ENCODE peak calls at places on chromosomes 5 and 9, in nine cellular contexts. O is pancreas; I is heart right ventricle; L is GM23248; B is CD4-positive, CD25-positive, alpha-beta regulatory T cell; M is aorta; X is lung; D is psoas muscle; Z is body of pancreas. G is an unnamed sample. For H3K4me1, the result is how much of the 10 kb centered on the place peaks cover.

GRCh38 chr5:170306381-170306790 is 8.8 kb upstream of the LCP2 start:
- DNase-seq in I (peak), O (no peak), D (peak), Z (peak), B (no peak), M (peak), L (peak), X (no peak), G (no peak)

GRCh38 chr5:1167728-1168709 is 33.4 kb upstream of the SLC6A19 start:
- DNase-seq in L (peak), D (peak), X (peak), Z (peak), O (peak), B (peak), I (peak), M (peak), G (peak)

GRCh38 chr5:37668524-37669047 is 171.3 kb downstream of the GDNF start:
- DNase-seq in B (no peak), D (peak), L (peak), I (no peak), X (peak), M (peak), O (no peak), Z (peak), G (peak)

GRCh38 chr5:42597318-42597937 is 159.2 kb upstream of the CCDC152 start:
- DNase-seq in Z (no peak), L (no peak), B (no peak), X (no peak), I (no peak), O (no peak), D (no peak), M (no peak), G (no peak)

GRCh38 chr9:93320591-93321219 is 130.8 kb upstream of the FAM120A start:
- DNase-seq in O (peak), D (no peak), Z (no peak), X (no peak), L (no peak), B (no peak), M (no peak), I (no peak), G (no peak)

GRCh38 chr9:17462869-17463464 is 115.9 kb upstream of the SH3GL2 start:
- DNase-seq in B (peak), L (peak), I (no peak), X (no peak), M (no peak), D (no peak), O (no peak), Z (peak), G (peak)

GRCh38 chr9:27925815-27926214 is 352.5 kb upstream of the C9orf72 start:
- DNase-seq in B (no peak), I (no peak), L (no peak), O (no peak), Z (no peak), M (no peak), X (no peak), D (no peak), G (no peak)

GRCh38 chr5:81125959-81126358 is 107.2 kb upstream of the CKMT2 start:
- DNase-seq in D (peak), B (no peak), M (peak), L (no peak), Z (peak), X (peak), O (no peak), I (no peak), G (peak)

GRCh38 chr5:82259172-82259800 is 18.9 kb downstream of the RPS23 start:
- DNase-seq in O (no peak), I (no peak), X (no peak), L (peak), M (no peak), Z (no peak), D (no peak), B (no peak), G (no peak)

GRCh38 chr9:109815366-109815947 is 35.5 kb downstream of the PALM2AKAP2 start:
- DNase-seq in D (no peak), L (peak), M (no peak), O (no peak), B (no peak), Z (no peak), I (no peak), X (no peak), G (no peak)

GRCh38 chr9:19085295-19085694 is 17.4 kb downstream of the HAUS6 start:
- DNase-seq in Z (no peak), X (no peak), I (no peak), L (peak), B (peak), M (no peak), D (no peak), O (no peak), G (no peak)

GRCh38 chr5:6632324-6632930 is 417 bp downstream of the NSUN2 start:
- DNase-seq in O (no peak), L (peak), X (peak), M (peak), B (no peak), Z (no peak), I (no peak), D (no peak), G (no peak)

GRCh38 chr5:147822686-147823491 is 8.6 kb downstream of the SPINK1 start:
- DNase-seq in B (peak), O (no peak), X (peak), M (peak), I (no peak), L (peak), Z (peak), D (no peak), G (peak)

GRCh38 chr9:116572095-116572748 is 114.9 kb upstream of the TRIM32 start:
- DNase-seq in M (peak), O (peak), D (peak), X (peak), B (peak), L (peak), Z (peak), I (peak), G (no peak)

GRCh38 chr5:159208508-159209437 is 580 bp downstream of the RNF145 start:
- DNase-seq in O (peak), B (peak), Z (peak), D (peak), I (peak), X (no peak), L (peak), M (peak), G (peak)

GRCh38 chr9:129750010-129750409 is 2.8 kb downstream of the PTGES start:
- DNase-seq in Z (no peak), I (no peak), D (no peak), O (no peak), B (no peak), M (no peak), L (peak), X (no peak), G (no peak)

GRCh38 chr9:114908104-114908621 is 22.2 kb downstream of the TNFSF8 start:
- DNase-seq in O (no peak), I (no peak), L (peak), B (peak), M (no peak), X (no peak), Z (peak), D (no peak), G (peak)

GRCh38 chr9:122904466-122904822 is 715 bp downstream of the RC3H2 start:
- DNase-seq in I (no peak), Z (peak), X (no peak), M (peak), B (peak), D (peak), O (peak), L (peak), G (no peak)

DNA sequence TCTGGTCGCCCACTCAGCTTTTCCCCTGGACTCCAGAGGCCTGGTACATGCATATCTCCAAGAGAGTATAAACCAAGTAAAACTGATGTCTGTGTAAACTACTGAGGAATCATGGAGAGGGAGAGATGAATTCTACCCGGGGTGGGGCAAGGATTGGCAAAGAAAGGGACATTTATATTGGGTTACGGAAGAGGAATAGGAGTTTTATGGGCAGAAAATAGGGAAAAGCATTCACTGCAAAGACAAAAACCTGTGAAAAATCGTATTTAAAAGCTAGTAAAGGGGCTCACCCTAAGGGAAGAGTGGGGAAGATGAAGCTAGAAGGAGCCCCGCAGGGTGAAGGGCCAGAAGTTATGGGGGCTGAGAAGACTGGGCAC is 248.0 kb upstream of the KLF4 start:
- DNase-seq in L (no peak), I (no peak), D (no peak), B (no peak), M (no peak), Z (no peak), O (no peak), X (no peak), G (no peak)
- H3K4me1 ChIP-seq in L (half or more), I (under half), D (under half), B (under half), M (under half), Z (under half), O (under half), X (under half), G (under half)

GRCh38 chr9:124284237-124284831 is 26.6 kb downstream of the NEK6 start:
- DNase-seq in M (no peak), L (no peak), D (no peak), O (no peak), X (no peak), I (peak), Z (no peak), B (no peak), G (no peak)
- H3K4me1 ChIP-seq in M (under half), L (under half), D (under half), O (under half), X (under half), I (half or more), Z (half or more), B (under half), G (under half)

DNA sequence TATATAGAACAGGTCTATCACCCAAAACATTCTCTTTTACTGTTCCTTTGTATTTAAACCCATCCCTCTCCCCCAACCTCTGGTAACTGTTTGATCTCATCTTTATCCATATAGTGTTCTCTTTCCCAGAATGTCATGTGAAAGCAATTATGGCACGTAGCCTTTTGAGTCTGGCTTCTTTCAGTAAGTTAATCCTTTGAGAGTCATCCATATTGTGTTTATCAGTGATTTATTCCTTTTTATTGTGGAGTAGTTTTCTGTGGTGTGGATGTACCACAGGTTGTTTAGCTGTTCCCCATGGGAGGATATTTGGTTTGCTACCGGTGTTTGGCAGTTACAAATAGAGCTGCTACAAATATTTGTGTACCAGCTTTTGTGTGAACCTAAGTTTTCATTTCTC is 38.0 kb downstream of the HMGXB3 start:
- DNase-seq in M (no peak), O (no peak), I (no peak), D (no peak), B (no peak), L (no peak), X (no peak), Z (no peak), G (no peak)
- H3K4me1 ChIP-seq in M (under half), O (under half), I (under half), D (under half), B (under half), L (under half), X (under half), Z (under half), G (under half)

DNA sequence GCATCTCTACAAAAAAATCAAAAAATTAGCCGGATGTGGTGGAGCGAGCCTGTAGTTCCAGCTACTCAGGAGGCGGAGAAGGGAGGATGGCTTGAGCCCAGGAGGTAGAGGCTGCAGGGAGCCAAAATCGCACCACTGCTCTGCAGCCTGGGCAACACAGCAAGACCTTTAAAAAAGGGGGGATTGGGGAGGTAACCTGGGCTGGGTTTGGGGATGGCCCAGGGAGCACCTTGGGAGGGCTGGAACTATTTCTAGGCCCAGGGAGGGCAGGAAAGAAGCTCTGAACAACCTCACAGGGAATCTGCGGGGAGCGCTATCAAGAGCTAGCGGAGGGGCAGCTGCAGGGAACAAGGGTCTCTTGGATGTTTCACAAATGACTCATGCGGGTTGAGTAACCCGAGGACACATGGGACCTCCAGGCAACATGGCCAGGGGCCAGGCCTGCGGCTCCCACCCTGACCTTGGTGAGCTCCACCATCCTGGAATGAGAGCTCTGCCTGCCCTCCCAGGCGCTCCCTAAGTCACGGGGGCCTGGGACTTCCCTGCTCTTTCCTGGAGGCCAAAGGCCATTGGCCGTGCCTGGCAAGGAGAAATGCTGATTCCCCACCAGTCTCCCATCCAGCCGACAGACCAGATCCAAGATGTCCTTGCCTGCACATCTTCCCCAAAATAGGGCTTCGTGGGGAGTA is 23.4 kb downstream of the SARDH start:
- DNase-seq in B (no peak), O (peak), Z (peak), I (peak), D (peak), X (no peak), M (peak), L (no peak), G (no peak)
- H3K4me1 ChIP-seq in B (under half), O (under half), Z (under half), I (under half), D (under half), X (under half), M (under half), L (under half), G (under half)

GRCh38 chr5:119319401-119319800 is 36.4 kb upstream of the TNFAIP8 start:
- DNase-seq in L (no peak), Z (no peak), B (no peak), D (no peak), O (no peak), I (no peak), X (no peak), M (no peak), G (no peak)
- H3K4me1 ChIP-seq in L (under half), Z (under half), B (half or more), D (under half), O (under half), I (under half), X (under half), M (under half), G (under half)

GRCh38 chr9:131721096-131721495 is 18.8 kb downstream of the RAPGEF1 start:
- DNase-seq in I (no peak), M (no peak), Z (no peak), X (no peak), L (no peak), D (no peak), B (no peak), O (no peak), G (no peak)

GRCh38 chr9:131724678-131725077 is 15.2 kb downstream of the RAPGEF1 start:
- DNase-seq in Z (no peak), D (no peak), M (no peak), B (peak), L (no peak), I (no peak), X (no peak), O (no peak), G (no peak)

GRCh38 chr9:131720330-131720729 is 19.5 kb downstream of the RAPGEF1 start:
- DNase-seq in Z (no peak), X (no peak), B (no peak), M (no peak), O (no peak), D (no peak), I (no peak), L (no peak), G (no peak)

GRCh38 chr9:131723632-131724031 is 16.2 kb downstream of the RAPGEF1 start:
- DNase-seq in X (no peak), D (no peak), O (no peak), Z (no peak), B (no peak), L (no peak), M (no peak), I (no peak), G (no peak)

GRCh38 chr9:131722260-131722659 is 17.6 kb downstream of the RAPGEF1 start:
- DNase-seq in D (no peak), Z (no peak), X (no peak), B (no peak), L (no peak), M (no peak), O (no peak), I (peak), G (no peak)
- H3K4me1 ChIP-seq in D (half or more), Z (under half), X (under half), B (half or more), L (under half), M (under half), O (under half), I (under half), G (under half)

GRCh38 chr5:139680368-139681111 is 32.4 kb downstream of the CXXC5 start:
- DNase-seq in B (no peak), Z (no peak), L (no peak), M (no peak), I (no peak), D (no peak), O (peak), X (no peak), G (no peak)

GRCh38 chr5:139681466-139681865 is 33.3 kb downstream of the CXXC5 start:
- DNase-seq in M (no peak), D (no peak), B (no peak), I (no peak), L (no peak), Z (no peak), X (no peak), O (no peak), G (no peak)

GRCh38 chr5:139683295-139684271 is 35.4 kb downstream of the CXXC5 start:
- DNase-seq in L (no peak), X (no peak), O (no peak), I (no peak), B (no peak), Z (no peak), D (no peak), M (no peak), G (no peak)

GRCh38 chr5:139681112-139681458 is 32.9 kb downstream of the CXXC5 start:
- DNase-seq in B (no peak), Z (no peak), O (no peak), D (no peak), X (no peak), I (no peak), M (no peak), L (no peak), G (no peak)

DNA sequence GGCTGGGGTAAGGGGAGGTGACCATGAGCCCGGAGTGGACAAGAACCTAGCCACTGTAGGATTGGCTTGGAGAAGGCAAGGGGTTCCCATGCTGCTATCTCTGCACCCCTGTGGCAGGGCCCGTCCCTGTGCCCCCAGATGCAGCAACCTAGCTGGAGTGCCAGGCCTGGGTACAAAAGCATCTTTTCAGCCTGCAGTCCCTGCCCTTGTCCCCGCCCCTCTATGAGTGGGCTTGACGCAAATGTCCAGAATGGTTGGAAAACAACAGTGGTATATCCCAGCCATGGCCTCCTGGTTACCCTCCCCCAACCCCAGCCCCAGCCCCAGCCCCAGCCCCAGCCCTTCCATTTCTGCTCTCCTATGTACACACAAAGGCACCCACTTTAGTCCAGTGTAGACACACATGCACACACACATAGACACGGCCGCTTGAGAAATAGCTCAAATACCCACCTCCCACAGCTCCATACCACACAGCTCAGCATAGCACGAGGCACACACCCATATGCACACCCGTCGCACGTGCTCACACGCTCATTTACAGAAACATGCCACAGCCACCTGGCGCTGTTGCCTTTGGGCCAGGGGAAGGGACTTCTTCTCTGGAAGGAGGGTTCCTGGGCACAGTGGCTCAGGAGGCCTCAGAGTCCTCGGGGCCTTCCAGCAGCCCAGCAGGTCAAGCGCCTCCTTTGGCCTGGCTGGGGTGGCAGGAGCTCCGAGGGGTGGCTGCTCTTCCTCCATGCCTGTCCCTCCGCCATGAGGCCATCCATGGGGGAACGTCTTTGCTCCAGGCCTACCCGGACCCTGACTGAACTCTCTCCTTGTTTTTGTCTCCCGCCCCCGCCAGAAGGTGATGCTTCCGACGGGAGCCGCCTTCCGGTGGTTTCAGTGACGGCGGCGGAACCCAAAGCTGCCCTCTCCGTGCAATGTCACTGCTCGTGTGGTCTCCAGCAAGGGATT is 34.1 kb downstream of the CXXC5 start:
- DNase-seq in L (no peak), D (no peak), O (no peak), M (no peak), X (no peak), Z (no peak), B (no peak), I (no peak), G (no peak)
- H3K4me1 ChIP-seq in L (under half), D (half or more), O (under half), M (under half), X (under half), Z (half or more), B (under half), I (under half), G (under half)

DNA sequence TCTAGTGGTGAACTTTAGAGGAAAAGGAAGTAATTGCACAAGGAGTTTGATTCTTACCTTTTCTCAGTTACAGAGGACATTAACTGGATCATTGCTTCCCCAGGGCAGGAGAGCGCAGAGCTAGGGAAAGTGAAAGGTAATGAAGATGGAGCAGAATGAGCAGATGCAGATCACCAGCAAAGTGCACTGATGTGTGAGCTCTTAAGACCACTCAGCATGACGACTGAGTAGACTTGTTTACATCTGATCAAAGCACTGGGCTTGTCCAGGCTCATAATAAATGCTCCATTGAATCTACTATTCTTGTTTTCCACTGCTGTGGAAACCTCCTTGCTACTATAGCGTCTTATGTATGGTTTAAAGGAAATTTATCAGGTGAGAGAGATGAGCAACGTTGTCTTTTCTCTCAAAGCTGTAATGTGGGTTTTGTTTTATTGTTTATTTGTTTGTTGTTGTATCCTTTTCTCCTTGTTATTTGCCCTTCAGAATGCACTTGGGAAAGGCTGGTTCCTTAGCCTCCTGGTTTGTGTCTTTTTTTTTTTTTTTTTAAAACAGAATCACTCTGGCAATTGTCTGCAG is 25.3 kb downstream of the SLC22A5 start:
- DNase-seq in Z (no peak), M (no peak), O (no peak), X (no peak), B (no peak), D (no peak), L (no peak), I (no peak), G (no peak)
- H3K4me1 ChIP-seq in Z (under half), M (under half), O (under half), X (under half), B (under half), D (under half), L (under half), I (under half), G (under half)

GRCh38 chr5:177434437-177434836 is 8.0 kb downstream of the GRK6 start:
- DNase-seq in L (no peak), M (no peak), B (peak), X (no peak), Z (no peak), I (no peak), O (peak), D (no peak), G (no peak)
- H3K4me1 ChIP-seq in L (under half), M (under half), B (half or more), X (under half), Z (under half), I (under half), O (under half), D (under half), G (under half)

G was measured in prostate gland.